ENCODE peak calls at places on chromosomes 3 and 15, in ten cellular contexts. L is sigmoid colon; E is breast epithelium; G is upper lobe of right lung; Y is CD8-positive, alpha-beta T cell; O is lower lobe of right lung; H is fibroblast of the aortic adventitia; P is colonic mucosa; Z is AG04450; Q is brain microvascular endothelial cell. W is an unnamed sample.

GRCh38 chr3:69871256-69871655 is 128.3 kb upstream of the SAMMSON start:
- DNase-seq in P (no peak), Y (no peak), Q (no peak), G (no peak), L (no peak), E (no peak), Z (no peak), H (no peak), O (no peak), W (no peak)

GRCh38 chr15:101024111-101024695 is 105.0 kb downstream of the LRRK1 start:
- DNase-seq in Y (peak), Q (peak), L (peak), P (peak), E (no peak), H (peak), O (no peak), G (no peak), Z (peak), W (peak)

GRCh38 chr15:90286678-90287077 is 21.2 kb downstream of the NGRN start:
- DNase-seq in Q (no peak), L (no peak), E (no peak), Z (no peak), G (no peak), Y (no peak), P (no peak), O (no peak), H (peak), W (peak)

GRCh38 chr3:147864754-147865354 is 455.7 kb downstream of the ZIC1 start:
- DNase-seq in O (no peak), Q (no peak), Y (no peak), H (no peak), G (no peak), Z (no peak), L (no peak), P (no peak), E (no peak), W (no peak)

GRCh38 chr15:101386967-101387366 is 91.9 kb upstream of the SNRPA1 start:
- DNase-seq in L (no peak), Z (no peak), H (no peak), Y (no peak), G (peak), P (no peak), E (no peak), O (no peak), Q (no peak), W (no peak)

GRCh38 chr3:190178779-190179178 is 58.1 kb upstream of the P3H2 start:
- DNase-seq in O (no peak), P (no peak), L (no peak), H (no peak), G (no peak), Q (no peak), Z (no peak), E (no peak), Y (no peak), W (no peak)

GRCh38 chr3:150299221-150299620 is 108.9 kb upstream of the TSC22D2 start:
- DNase-seq in Z (no peak), Y (no peak), E (no peak), P (no peak), Q (peak), G (no peak), L (no peak), H (no peak), O (no peak), W (no peak)

GRCh38 chr3:51340989-51341636 is 44.0 kb upstream of the MANF start:
- DNase-seq in P (no peak), L (peak), O (no peak), Y (no peak), H (peak), Z (no peak), E (no peak), G (no peak), Q (peak), W (peak)

GRCh38 chr3:72665701-72666443 is 182.4 kb downstream of the SHQ1 start:
- DNase-seq in L (no peak), Q (peak), P (peak), G (no peak), O (no peak), E (peak), H (no peak), Y (peak), Z (no peak), W (peak)

GRCh38 chr3:108127301-108127988 is 36.6 kb upstream of the CD47 start:
- DNase-seq in H (no peak), P (no peak), G (no peak), O (no peak), E (no peak), Q (no peak), L (no peak), Y (peak), Z (no peak), W (peak)

GRCh38 chr15:34147371-34148140 is 45.7 kb downstream of the PGBD4 start:
- DNase-seq in O (no peak), Y (no peak), Q (peak), E (no peak), P (no peak), G (no peak), Z (no peak), H (peak), L (no peak), W (peak)

GRCh38 chr15:26065723-26066122 is 202.6 kb upstream of the ATP10A start:
- DNase-seq in P (no peak), L (no peak), O (no peak), E (no peak), Y (no peak), H (no peak), Q (no peak), G (no peak), Z (no peak), W (no peak)

GRCh38 chr3:61974662-61975061 is 398.7 kb downstream of the FEZF2 start:
- DNase-seq in H (no peak), G (no peak), P (no peak), Y (no peak), Q (no peak), E (no peak), L (no peak), Z (no peak), O (no peak), W (no peak)

GRCh38 chr15:48170981-48171380 is 7.1 kb downstream of the MYEF2 start:
- DNase-seq in O (no peak), G (no peak), Y (no peak), Q (no peak), L (no peak), E (no peak), Z (no peak), P (no peak), H (no peak), W (no peak)

GRCh38 chr3:149464706-149465328 is 9.7 kb upstream of the TM4SF4 start:
- DNase-seq in O (no peak), G (no peak), L (no peak), H (no peak), Z (no peak), Q (no peak), E (no peak), Y (no peak), P (no peak), W (no peak)

GRCh38 chr15:101445562-101446526 is 43.7 kb downstream of the PCSK6 start:
- DNase-seq in Q (peak), O (no peak), E (no peak), Y (no peak), L (peak), P (no peak), H (peak), Z (no peak), G (no peak), W (peak)

GRCh38 chr3:108590443-108590842 is 921 bp downstream of the DZIP3 start:
- DNase-seq in Y (no peak), P (no peak), L (no peak), E (no peak), H (no peak), O (no peak), Q (no peak), Z (no peak), G (no peak), W (no peak)

GRCh38 chr3:66504761-66505641 is 4.2 kb upstream of the LRIG1 start:
- DNase-seq in E (no peak), O (no peak), Q (no peak), Z (no peak), P (peak), L (no peak), G (no peak), H (no peak), Y (no peak), W (no peak)

GRCh38 chr3:56019490-56019889 is 448.8 kb downstream of the ERC2 start:
- DNase-seq in P (no peak), O (no peak), E (no peak), H (no peak), L (no peak), Y (no peak), G (no peak), Z (no peak), Q (no peak), W (no peak)

GRCh38 chr3:145882416-145882815 is 278.6 kb downstream of the PLOD2 start:
- DNase-seq in Q (peak), Y (no peak), E (no peak), H (peak), P (no peak), Z (no peak), L (no peak), G (no peak), O (no peak), W (peak)

GRCh38 chr3:104939196-104939595 is 427.5 kb upstream of the ALCAM start:
- DNase-seq in Q (no peak), L (no peak), O (no peak), Z (no peak), P (no peak), E (no peak), Y (no peak), G (no peak), H (peak), W (peak)

GRCh38 chr3:43773273-43774104 is 82.8 kb downstream of the ABHD5 start:
- DNase-seq in L (no peak), O (peak), G (no peak), H (peak), E (no peak), Q (no peak), P (no peak), Y (no peak), Z (no peak), W (no peak)

GRCh38 chr3:25156526-25157075 is 271.5 kb upstream of the RARB start:
- DNase-seq in Y (no peak), O (no peak), L (no peak), P (no peak), Z (no peak), G (no peak), H (peak), Q (peak), E (no peak), W (peak)

GRCh38 chr3:13110678-13111116 is 37.5 kb upstream of the IQSEC1 start:
- DNase-seq in Y (peak), Q (no peak), Z (no peak), H (no peak), O (peak), E (no peak), G (no peak), L (no peak), P (peak), W (no peak)

GRCh38 chr3:32241100-32241499 is 2.6 kb downstream of the CMTM8 start:
- DNase-seq in G (no peak), Y (no peak), H (no peak), P (no peak), O (no peak), Z (no peak), E (no peak), L (no peak), Q (no peak), W (no peak)

GRCh38 chr15:83561661-83562060 is 92.3 kb upstream of the ADAMTSL3 start:
- DNase-seq in Y (no peak), L (no peak), P (no peak), H (no peak), Q (no peak), E (no peak), Z (no peak), G (no peak), O (no peak), W (no peak)

GRCh38 chr15:90840954-90841353 is 27.4 kb upstream of the FURIN start:
- DNase-seq in Y (no peak), H (no peak), E (no peak), P (no peak), Z (no peak), O (no peak), L (no peak), Q (no peak), G (no peak), W (peak)

GRCh38 chr3:24688446-24689148 is 193.9 kb upstream of the THRB start:
- DNase-seq in G (no peak), P (no peak), L (no peak), Q (peak), Z (no peak), E (no peak), H (no peak), Y (no peak), O (no peak), W (no peak)

GRCh38 chr15:72902245-72902928 is 118.8 kb upstream of the ADPGK start:
- DNase-seq in P (peak), Z (no peak), G (no peak), L (peak), E (peak), Q (peak), O (peak), Y (no peak), H (peak), W (peak)

GRCh38 chr3:52887166-52887565 is 10.2 kb downstream of the STIMATE start:
- DNase-seq in Z (no peak), L (no peak), E (no peak), Y (no peak), O (no peak), H (no peak), P (no peak), G (no peak), Q (no peak), W (no peak)

GRCh38 chr3:20406621-20407020 is 220.6 kb upstream of the SGO1 start:
- DNase-seq in L (no peak), G (no peak), H (no peak), Z (no peak), E (no peak), Y (no peak), Q (peak), O (no peak), P (no peak), W (peak)

GRCh38 chr3:130800829-130801228 is 54.2 kb upstream of the PIK3R4 start:
- DNase-seq in H (no peak), G (no peak), Q (no peak), O (no peak), P (no peak), Y (no peak), E (no peak), L (no peak), Z (no peak), W (no peak)

GRCh38 chr15:60745469-60745971 is 266.6 kb upstream of the ICE2 start:
- DNase-seq in L (peak), Y (no peak), E (no peak), Z (no peak), H (peak), O (no peak), Q (peak), G (no peak), P (peak), W (peak)

GRCh38 chr3:138479355-138479964 is 45.0 kb downstream of the ESYT3 start:
- DNase-seq in Q (peak), P (peak), H (peak), O (peak), E (no peak), Z (no peak), Y (no peak), L (no peak), G (no peak), W (peak)

GRCh38 chr15:33720952-33721351 is 247.3 kb upstream of the CHRM5 start:
- DNase-seq in E (no peak), Z (no peak), O (no peak), H (peak), Y (no peak), L (no peak), G (no peak), Q (peak), P (no peak), W (peak)

GRCh38 chr15:29925227-29926082 is 103.2 kb upstream of the TJP1 start:
- DNase-seq in L (peak), Q (peak), P (peak), O (peak), Z (peak), Y (no peak), H (peak), G (peak), E (no peak), W (peak)

DNA sequence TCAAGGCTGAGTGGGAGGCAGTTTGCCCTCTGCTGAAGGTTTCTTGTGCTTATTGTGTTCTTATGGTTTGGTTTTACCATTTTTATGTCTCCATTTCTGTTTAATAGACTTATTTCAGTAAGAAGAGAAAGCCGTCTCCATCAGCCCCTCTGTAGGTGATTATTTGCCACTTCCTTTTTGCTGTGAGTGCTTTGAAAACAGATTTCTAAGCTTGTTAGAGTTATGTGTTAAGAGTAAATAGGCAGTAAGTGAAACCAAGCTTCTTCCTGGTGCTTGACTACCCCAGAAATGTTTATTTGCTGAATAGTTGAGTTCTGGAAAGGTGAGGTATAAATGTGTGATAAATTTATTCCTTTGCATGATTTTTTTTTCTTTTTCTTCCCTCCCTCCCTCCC is 146.9 kb downstream of the PGPEP1L start:
- DNase-seq in P (no peak), Z (no peak), G (no peak), H (no peak), E (no peak), Q (no peak), Y (no peak), L (no peak), O (no peak), W (no peak)
- H3K4me3 ChIP-seq in P (no peak), Z (no peak), G (no peak), H (peak), E (no peak), Q (no peak), Y (no peak), L (no peak), O (no peak), W (no peak)

GRCh38 chr3:184479426-184480126 is 82.0 kb upstream of the EPHB3 start:
- DNase-seq in Z (no peak), Y (no peak), G (no peak), P (no peak), L (no peak), Q (no peak), H (no peak), O (no peak), E (no peak), W (no peak)
- TF ChIP-seq CTCF in Z (no peak), Y (no peak), G (no peak), P (no peak), L (no peak), Q (no peak), H (no peak), O (no peak), E (no peak), W (no peak)

GRCh38 chr3:126524429-126524988 is 554 bp downstream of the CHST13 start:
- DNase-seq in Y (no peak), G (peak), P (no peak), E (no peak), Z (no peak), L (peak), Q (no peak), H (no peak), O (peak), W (no peak)
- H3K4me3 ChIP-seq in Y (no peak), G (peak), P (peak), E (peak), Z (peak), L (peak), Q (no peak), H (peak), O (peak), W (no peak)

GRCh38 chr3:179147571-179148445 is at the start of gene PIK3CA:
- DNase-seq in G (peak), Z (peak), E (peak), Q (peak), P (peak), H (peak), Y (peak), L (peak), O (peak), W (peak)
- TF ChIP-seq CTCF in G (no peak), Z (no peak), E (no peak), Q (no peak), P (no peak), H (peak), Y (no peak), L (no peak), O (no peak), W (no peak)

DNA sequence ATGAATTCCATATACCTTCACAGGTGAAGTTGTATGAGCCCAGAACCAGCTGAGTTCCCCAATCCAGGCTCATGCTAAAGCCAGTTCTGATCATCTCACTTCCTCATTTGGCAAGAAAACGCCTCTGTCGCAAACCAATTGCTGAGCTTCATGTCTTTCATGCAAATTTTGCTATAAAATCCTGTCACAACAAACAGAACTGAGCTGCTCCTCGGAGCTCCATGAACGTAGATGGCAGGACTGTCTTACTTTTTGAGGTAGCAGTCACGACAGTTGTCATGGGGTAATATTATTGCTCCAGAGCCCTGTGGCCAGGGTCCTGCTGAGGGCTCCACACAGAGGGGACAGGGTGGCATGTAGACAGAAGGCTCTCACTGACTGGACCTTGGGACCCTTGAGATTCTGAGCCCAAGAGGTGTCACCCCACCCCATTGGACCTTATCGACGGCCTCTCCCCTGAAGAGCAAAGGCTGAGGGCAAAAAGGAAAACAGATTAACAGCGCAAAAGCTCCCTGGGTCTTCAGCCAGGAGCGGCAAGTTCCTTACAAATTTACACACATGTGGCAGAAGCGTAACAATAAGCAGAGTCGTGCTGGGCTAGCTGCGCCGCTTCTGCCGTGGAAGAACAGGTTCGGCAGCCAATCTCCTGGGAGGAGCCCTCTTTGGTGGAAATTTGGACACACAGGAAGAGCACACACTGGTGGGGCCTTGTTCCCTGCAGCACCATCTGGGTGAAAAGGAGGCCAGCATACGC is 249.2 kb downstream of the OPA1 start:
- DNase-seq in O (no peak), Y (no peak), Q (no peak), L (no peak), G (peak), H (no peak), P (peak), E (no peak), Z (no peak), W (no peak)
- H3K4me3 ChIP-seq in O (peak), Y (no peak), Q (no peak), L (no peak), G (peak), H (no peak), P (no peak), E (no peak), Z (no peak), W (no peak)

DNA sequence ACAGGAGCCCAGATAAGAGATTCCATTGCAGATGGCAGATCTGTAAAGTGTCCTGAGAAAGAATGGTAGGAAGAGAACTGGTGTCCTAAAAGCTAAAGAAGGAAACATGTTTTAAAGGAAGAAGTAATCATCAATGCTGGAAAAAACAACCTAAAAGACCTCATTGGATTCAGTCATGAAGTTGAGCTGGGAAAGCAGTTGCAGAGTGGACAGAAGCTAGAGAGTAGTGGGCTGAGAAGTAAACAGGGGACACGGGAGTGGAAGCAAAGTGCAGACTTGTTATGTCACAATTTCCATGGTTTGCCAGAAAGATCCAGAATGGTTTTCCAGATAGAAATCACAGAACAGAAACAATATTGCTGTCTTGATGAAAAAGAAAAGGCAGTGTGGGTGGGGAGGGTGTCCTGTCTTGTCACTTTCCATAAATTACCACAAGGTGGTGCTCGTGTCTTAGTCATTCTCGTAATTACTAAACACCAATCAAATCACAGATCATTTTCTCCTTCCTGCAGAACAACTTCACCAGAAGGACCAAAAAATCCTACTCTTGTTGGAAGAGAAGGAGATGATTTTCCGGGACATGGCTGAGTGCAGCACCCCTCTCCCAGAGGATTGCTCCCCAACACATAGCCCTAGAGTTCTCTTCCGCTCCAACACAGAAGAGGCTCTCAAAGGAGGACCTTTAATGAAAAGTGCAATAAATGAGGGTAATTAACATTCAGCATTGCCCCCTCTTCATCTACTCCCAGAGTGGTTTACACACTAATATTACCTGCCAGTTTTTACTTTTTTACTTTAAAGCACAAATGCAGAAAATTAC is 64.5 kb downstream of the KLHL25 start:
- DNase-seq in O (no peak), E (no peak), Y (no peak), G (no peak), L (no peak), Q (peak), H (peak), Z (peak), P (peak), W (peak)
- TF ChIP-seq CTCF in O (peak), E (peak), Y (peak), G (peak), L (peak), Q (peak), H (peak), Z (peak), P (peak), W (peak)

GRCh38 chr3:188255190-188255589 is 101.2 kb downstream of the LPP start:
- DNase-seq in L (no peak), P (no peak), Y (no peak), H (no peak), G (no peak), Z (no peak), Q (no peak), E (no peak), O (no peak), W (no peak)
- H3K4me3 ChIP-seq in L (no peak), P (no peak), Y (no peak), H (no peak), G (no peak), Z (no peak), Q (no peak), E (no peak), O (no peak), W (no peak)